ENCODE peak calls at places on chromosomes 6 and 20, in five cellular contexts. X is HepG2, J is HEK293T, B is NT2/D1, Q is H1. S is an unnamed sample.

GRCh38 chr6:20061952-20062351 is 150.3 kb downstream of the MBOAT1 start:
- DNase-seq in X (no peak), J (no peak), B (no peak), Q (no peak), S (no peak)

GRCh38 chr6:119322715-119323350 is 26.7 kb downstream of the MAN1A1 start:
- DNase-seq in X (no peak), J (no peak), B (no peak), Q (no peak), S (no peak)

GRCh38 chr6:96520851-96521115 is 823 bp upstream of the UFL1 start:
- DNase-seq in X (no peak), J (no peak), B (no peak), Q (no peak), S (no peak)

GRCh38 chr20:45407067-45407745 is 883 bp upstream of the DBNDD2 start:
- DNase-seq in X (no peak), J (peak), B (no peak), Q (no peak), S (no peak)

GRCh38 chr20:64049060-64049886 is at the start of gene SOX18:
- DNase-seq in X (no peak), J (peak), B (no peak), Q (no peak), S (no peak)

GRCh38 chr6:93554018-93554417 is 134.7 kb upstream of the EPHA7 start:
- DNase-seq in X (no peak), J (no peak), B (no peak), Q (no peak), S (no peak)

GRCh38 chr6:43506171-43506570 is 4.0 kb downstream of the LRRC73 start:
- DNase-seq in X (no peak), J (no peak), B (no peak), Q (no peak), S (no peak)

GRCh38 chr6:122553697-122554096 is 56.5 kb upstream of the PKIB start:
- DNase-seq in X (no peak), J (no peak), B (no peak), Q (no peak), S (no peak)

GRCh38 chr6:141956046-141956761 is 176.5 kb upstream of the GJE1 start:
- DNase-seq in X (no peak), J (no peak), B (no peak), Q (no peak), S (no peak)

GRCh38 chr20:64144144-64144912 is 19.9 kb upstream of the MYT1 start:
- DNase-seq in X (no peak), J (no peak), B (no peak), Q (no peak), S (no peak)

GRCh38 chr20:1422756-1423155 is 29.9 kb upstream of the FKBP1A start:
- DNase-seq in X (no peak), J (no peak), B (no peak), Q (no peak), S (no peak)

GRCh38 chr20:43963233-43963632 is 48.6 kb downstream of the TOX2 start:
- DNase-seq in X (peak), J (no peak), B (no peak), Q (no peak), S (no peak)

GRCh38 chr6:141541766-141542324 is 590.9 kb upstream of the GJE1 start:
- DNase-seq in X (no peak), J (no peak), B (no peak), Q (no peak), S (no peak)

GRCh38 chr6:80214436-80215022 is 108.1 kb downstream of the BCKDHB start:
- DNase-seq in X (peak), J (peak), B (peak), Q (no peak), S (no peak)

GRCh38 chr20:10217517-10218410 is 866 bp upstream of the SNAP25 start:
- DNase-seq in X (no peak), J (peak), B (no peak), Q (no peak), S (no peak)

GRCh38 chr20:24350923-24351368 is 118.5 kb upstream of the SYNDIG1 start:
- DNase-seq in X (no peak), J (no peak), B (no peak), Q (no peak), S (no peak)

GRCh38 chr6:31642798-31643570 is 9.5 kb downstream of the BAG6 start:
- DNase-seq in X (peak), J (no peak), B (no peak), Q (no peak), S (no peak)

GRCh38 chr20:23036371-23036770 is 1.3 kb downstream of the SSTR4 start:
- DNase-seq in X (no peak), J (no peak), B (no peak), Q (no peak), S (no peak)

GRCh38 chr20:59051666-59052065 is 9.1 kb upstream of the PRELID3B start:
- DNase-seq in X (no peak), J (no peak), B (no peak), Q (no peak), S (no peak)

GRCh38 chr6:21384211-21384610 is 209.3 kb upstream of the SOX4 start:
- DNase-seq in X (peak), J (no peak), B (no peak), Q (no peak), S (no peak)

GRCh38 chr6:89339565-89339964 is 13.0 kb downstream of the UBE2J1 start:
- DNase-seq in X (no peak), J (no peak), B (no peak), Q (no peak), S (no peak)

GRCh38 chr20:10939297-10939949 is 265.6 kb upstream of the JAG1 start:
- DNase-seq in X (no peak), J (no peak), B (no peak), Q (no peak), S (no peak)

GRCh38 chr6:110822248-110822647 is 7.0 kb upstream of the CDK19 start:
- DNase-seq in X (no peak), J (no peak), B (no peak), Q (no peak), S (no peak)

GRCh38 chr6:146767632-146768031 is 168.9 kb downstream of the ADGB start:
- DNase-seq in X (no peak), J (no peak), B (no peak), Q (no peak), S (no peak)

GRCh38 chr6:167795874-167796667 is 30.6 kb upstream of the AFDN start:
- DNase-seq in X (no peak), J (no peak), B (no peak), Q (no peak), S (no peak)

GRCh38 chr20:39152126-39152525 is 190.0 kb downstream of the DHX35 start:
- DNase-seq in X (peak), J (no peak), B (no peak), Q (no peak), S (no peak)

GRCh38 chr20:34754611-34755010 is 50.5 kb downstream of the TP53INP2 start:
- DNase-seq in X (no peak), J (no peak), B (no peak), Q (no peak), S (no peak)

GRCh38 chr6:31734247-31734702 is 2.1 kb downstream of the CLIC1 start:
- DNase-seq in X (no peak), J (no peak), B (no peak), Q (no peak), S (no peak)

GRCh38 chr6:116616757-116617093 is 446 bp downstream of the RSPH4A start:
- DNase-seq in X (no peak), J (peak), B (no peak), Q (no peak), S (no peak)

GRCh38 chr6:116611020-116611419 is 5.3 kb upstream of the RSPH4A start:
- DNase-seq in X (no peak), J (no peak), B (no peak), Q (no peak), S (no peak)

DNA sequence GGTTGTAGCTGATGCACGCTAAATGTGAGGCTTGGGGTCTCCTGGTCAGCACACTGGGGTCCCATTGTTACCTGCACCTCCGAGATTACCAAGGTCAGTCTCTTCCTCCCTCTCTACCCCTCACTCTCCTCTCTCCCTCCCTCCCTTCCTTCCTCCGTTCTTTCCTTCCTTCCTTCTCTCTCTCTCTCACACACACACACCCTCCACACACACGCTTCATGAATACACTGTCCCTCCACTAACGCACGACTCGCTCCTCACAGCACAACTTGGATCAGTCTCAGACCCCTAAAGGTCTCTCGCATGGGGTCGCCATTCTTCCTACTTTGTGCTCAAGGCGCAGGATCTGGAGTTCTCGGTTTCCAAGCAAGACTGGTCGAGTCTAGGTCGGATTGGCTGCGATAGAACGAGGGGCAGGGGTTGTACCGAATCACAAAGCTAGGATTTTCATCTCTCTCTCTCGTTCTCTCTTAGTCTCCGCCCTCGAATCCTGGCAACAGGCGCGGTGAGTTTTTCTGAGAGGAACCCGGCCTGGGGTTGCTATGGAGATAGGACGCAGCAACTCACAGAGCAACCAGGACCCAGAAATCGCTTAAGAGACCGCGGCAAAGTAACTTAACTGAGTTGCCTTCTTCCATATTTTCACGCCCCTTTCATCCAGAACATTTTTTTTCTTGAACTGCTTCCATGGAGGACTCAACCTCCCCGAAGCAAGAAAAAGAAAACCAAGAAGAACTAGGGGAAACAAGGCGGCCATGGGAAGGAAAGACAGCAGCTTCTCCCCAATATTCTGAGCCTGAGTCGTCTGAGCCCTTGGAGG is at the start of gene RSPH4A:
- DNase-seq in X (peak), J (peak), B (peak), Q (peak), S (peak)
- TF ChIP-seq SUZ12 in X (no peak), J (no peak), B (no peak), Q (no peak), S (no peak)

GRCh38 chr6:144215402-144215931 is 65.2 kb downstream of the STX11 start:
- DNase-seq in X (peak), J (peak), B (no peak), Q (no peak), S (peak)

GRCh38 chr6:144214029-144214428 is 63.7 kb downstream of the STX11 start:
- DNase-seq in X (no peak), J (no peak), B (no peak), Q (no peak), S (no peak)

GRCh38 chr6:144214622-144215401 is 64.5 kb downstream of the STX11 start:
- DNase-seq in X (no peak), J (no peak), B (no peak), Q (no peak), S (no peak)

GRCh38 chr6:144213293-144213692 is 63.0 kb downstream of the STX11 start:
- DNase-seq in X (no peak), J (no peak), B (no peak), Q (no peak), S (no peak)

DNA sequence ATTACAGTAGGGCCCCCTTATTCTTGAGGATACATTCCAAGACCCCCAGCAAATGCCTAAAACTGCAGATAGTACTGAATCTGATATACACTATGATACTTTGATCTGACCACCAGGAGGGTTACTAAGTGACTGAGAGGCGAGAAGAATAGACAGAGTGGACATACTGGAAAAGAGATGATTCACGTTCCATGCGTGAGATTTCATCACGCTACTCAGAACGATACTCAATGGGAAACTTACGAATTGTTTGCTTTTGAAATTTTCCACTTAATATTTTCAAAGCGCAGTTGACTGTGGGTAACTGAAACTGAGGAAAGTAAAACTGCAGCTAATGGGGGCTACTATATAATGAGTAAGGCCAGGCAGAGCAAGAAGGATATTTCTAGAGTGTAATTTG is 60.8 kb downstream of the STX11 start:
- DNase-seq in X (no peak), J (no peak), B (no peak), Q (no peak), S (no peak)
- TF ChIP-seq SUZ12 in X (no peak), J (no peak), B (no peak), Q (no peak), S (no peak)

GRCh38 chr6:2102316-2102883 is 143.0 kb downstream of the GMDS start:
- DNase-seq in X (no peak), J (no peak), B (no peak), Q (no peak), S (no peak)
- TF ChIP-seq SUZ12 in X (no peak), J (no peak), B (no peak), Q (no peak), S (no peak)

DNA sequence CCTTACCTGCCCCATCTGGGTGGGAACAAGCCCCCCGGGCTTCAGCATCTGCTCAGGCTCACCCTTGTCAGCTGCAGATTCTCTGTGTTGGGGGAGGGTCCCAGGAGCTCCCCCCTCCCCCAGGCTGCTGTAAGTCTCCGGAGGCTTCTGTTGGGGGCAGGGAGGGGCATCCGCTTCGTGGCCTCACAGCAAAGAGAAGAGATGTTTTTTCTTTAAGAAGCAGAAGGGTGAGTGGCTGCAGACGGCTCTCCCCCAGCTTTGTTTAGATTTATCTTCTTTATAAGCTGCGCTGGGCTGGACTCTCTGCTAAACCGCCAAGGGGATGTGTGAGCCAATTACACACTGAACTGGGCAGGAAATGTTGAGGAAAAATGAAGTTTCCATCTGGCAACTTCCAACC is 48.7 kb upstream of the GATA5 start:
- DNase-seq in X (no peak), J (no peak), B (peak), Q (no peak), S (no peak)
- TF ChIP-seq SUZ12 in X (no peak), J (no peak), B (no peak), Q (no peak), S (no peak)

DNA sequence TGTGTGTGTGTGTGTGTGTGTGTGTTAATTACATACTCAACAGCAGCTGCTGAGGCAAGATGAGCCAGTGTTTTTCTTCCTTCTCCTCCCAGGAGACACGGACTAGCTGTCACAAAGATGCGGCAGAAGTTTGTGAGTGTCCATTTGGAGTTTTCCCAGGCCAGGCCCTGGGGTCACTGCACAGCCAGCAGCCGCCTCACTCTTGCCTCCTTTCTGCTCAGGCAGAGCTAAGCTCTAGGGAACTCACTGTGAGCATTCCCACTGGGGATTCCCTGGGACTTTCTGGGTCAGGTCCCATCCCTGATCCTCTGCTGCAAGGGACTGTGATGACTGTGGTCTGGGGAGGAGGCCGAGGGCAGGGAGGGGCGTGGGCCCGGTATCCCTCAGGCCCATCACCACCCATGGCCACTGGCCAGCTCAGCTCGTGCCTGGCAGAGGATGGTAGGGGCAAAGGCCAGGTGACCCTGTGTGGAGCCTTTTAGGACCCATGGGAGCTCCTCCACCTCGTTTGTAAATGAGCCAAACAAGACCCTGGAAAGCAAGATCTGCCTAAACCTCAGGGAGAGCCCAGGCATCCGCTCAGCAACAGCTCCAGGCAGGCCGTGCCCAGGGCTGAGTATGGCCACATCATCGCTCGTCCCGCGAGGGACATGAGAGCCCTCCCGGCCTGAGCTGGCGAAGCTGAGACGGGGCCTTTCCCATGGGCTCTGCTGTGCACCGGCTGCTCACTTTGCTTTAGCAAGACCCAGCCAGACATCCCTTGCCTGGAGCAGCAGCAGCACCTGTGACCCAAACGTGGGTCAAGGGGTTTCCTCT is 102.0 kb downstream of the PSMB1 start:
- DNase-seq in X (no peak), J (no peak), B (no peak), Q (no peak), S (no peak)
- TF ChIP-seq SUZ12 in X (no peak), J (no peak), B (no peak), Q (no peak), S (no peak)

DNA sequence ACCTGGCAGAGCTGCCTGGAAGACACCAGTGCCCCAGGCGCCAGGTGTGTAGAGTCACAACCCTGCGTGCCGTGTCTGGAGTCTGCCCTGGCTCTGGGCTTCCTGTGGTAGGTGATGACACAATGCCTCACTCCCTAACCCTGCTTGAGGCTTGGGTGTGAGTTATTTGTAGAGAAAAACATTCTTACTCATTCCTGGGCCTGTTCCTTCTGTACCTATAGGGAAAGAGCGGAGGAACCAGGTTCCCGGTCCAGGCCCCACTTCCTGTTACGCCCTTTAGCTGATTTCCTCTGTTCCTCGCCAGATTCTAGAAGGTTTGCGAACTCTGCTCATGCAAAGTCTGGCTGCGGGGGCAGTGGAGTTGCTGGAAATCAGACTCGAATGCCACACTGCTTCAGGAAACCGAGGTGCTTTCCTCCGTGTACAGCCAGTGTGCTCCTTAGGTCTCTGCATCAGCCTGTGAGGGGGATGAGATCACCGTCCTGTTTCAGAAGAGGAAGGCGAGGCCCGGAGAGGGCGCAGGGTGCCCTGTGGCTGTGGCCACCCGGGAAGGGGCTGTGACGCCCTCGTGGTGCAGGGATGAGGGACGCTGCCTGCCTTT is 67.1 kb upstream of the DUSP22 start:
- DNase-seq in X (no peak), J (no peak), B (no peak), Q (no peak), S (peak)
- TF ChIP-seq SUZ12 in X (no peak), J (no peak), B (no peak), Q (no peak), S (no peak)

S was measured in GM12878.